ENCODE peak calls at places on chromosomes 7 and 10, in nine cellular contexts. U is GM12865; N is lung; G is fibroblast of villous mesenchyme; Z is NCI-H2171; R is kidney tubule cell; Q is WTC11; A is gastrocnemius medialis; X is activated T-cell treated with anti-CD3 and anti-CD28 coated beads, Interleukin-2, amount 50 U/mL, for 24 hours. C is an unnamed sample.

GRCh38 chr7:134931487-134931886 is 54.8 kb upstream of the AGBL3 start:
- DNase-seq in X (no peak), G (peak; percentile 60), R (no peak), Z (no peak), Q (no peak), N (no peak), U (no peak), A (peak; percentile 16), C (peak; percentile 42)

GRCh38 chr7:91940171-91940570 is 491 bp upstream of the AKAP9 start:
- DNase-seq in Z (no peak), N (peak; percentile 31), Q (peak; percentile 25), A (no peak), U (peak; percentile 37), R (peak; percentile 42), G (peak; percentile 28), X (no peak), C (no peak)

GRCh38 chr7:100483728-100484635 is at the start of gene NYAP1:
- DNase-seq in A (no peak), N (no peak), Z (peak; percentile 59), U (peak; percentile 63), G (peak; percentile 55), Q (peak; percentile 63), X (no peak), R (peak; percentile 38), C (no peak)

GRCh38 chr7:99188221-99188620 is 19.7 kb downstream of the KPNA7 start:
- DNase-seq in R (no peak), A (no peak), N (no peak), X (no peak), G (no peak), Q (no peak), Z (no peak), U (no peak), C (no peak)

GRCh38 chr10:86443936-86444335 is 77.3 kb upstream of the GRID1 start:
- DNase-seq in Z (no peak), X (no peak), A (no peak), N (no peak), U (no peak), R (peak; percentile 43), Q (no peak), G (no peak), C (no peak)

GRCh38 chr10:71756441-71757191 is 16.7 kb downstream of the VSIR start:
- DNase-seq in A (no peak), U (no peak), X (no peak), G (peak; percentile 40), R (no peak), N (no peak), Q (no peak), Z (no peak), C (no peak)

GRCh38 chr7:95577137-95577536 is 19.2 kb downstream of the PDK4 start:
- DNase-seq in Q (peak; percentile 28), G (no peak), A (no peak), Z (no peak), U (no peak), X (no peak), R (peak; percentile 86), N (no peak), C (no peak)

GRCh38 chr10:71072820-71073205 is 139.6 kb upstream of the UNC5B start:
- DNase-seq in X (no peak), U (no peak), G (no peak), Q (no peak), Z (no peak), N (no peak), A (no peak), R (no peak), C (peak; percentile 57)

GRCh38 chr7:113968713-113969112 is 49.9 kb upstream of the PPP1R3A start:
- DNase-seq in X (no peak), G (no peak), N (no peak), R (no peak), Q (no peak), U (no peak), Z (no peak), A (no peak), C (no peak)

GRCh38 chr7:135321556-135321955 is 87.9 kb downstream of the STRA8 start:
- DNase-seq in A (no peak), N (no peak), Q (no peak), X (no peak), G (peak; percentile 64), U (no peak), R (peak; percentile 28), Z (no peak), C (no peak)

GRCh38 chr7:131620673-131621609 is 64.5 kb upstream of the PODXL start:
- DNase-seq in N (no peak), R (peak; percentile 72), Q (no peak), U (no peak), X (no peak), G (peak; percentile 32), Z (no peak), A (no peak), C (no peak)

GRCh38 chr10:37707829-37708578 is 149.4 kb downstream of the ZNF248 start:
- DNase-seq in Z (no peak), X (no peak), A (no peak), N (no peak), G (no peak), Q (no peak), U (no peak), R (no peak), C (no peak)

GRCh38 chr7:93851536-93851935 is 39.0 kb downstream of the TFPI2 start:
- DNase-seq in X (no peak), G (no peak), A (no peak), N (no peak), Z (no peak), U (no peak), R (peak; percentile 48), Q (no peak), C (no peak)